ENCODE peak calls at places on chromosomes 2 and 18, in six cellular contexts. One of them, this sample, is unnamed.

GRCh38 chr2:133247613-133248012 is 320.6 kb downstream of the NCKAP5 start:
- DNase-seq in neuronal stem cell: no peak
- DNase-seq in mammary epithelial cell: no peak
- DNase-seq in IMR-90: peak; percentile 29
- DNase-seq in endodermal cell: no peak
- DNase-seq in mesenchymal stem cell: no peak
- DNase-seq in this sample: no peak

GRCh38 chr2:24076849-24077534 is 866 bp upstream of the SF3B6 start:
- DNase-seq in neuronal stem cell: no peak
- DNase-seq in mammary epithelial cell: no peak
- DNase-seq in IMR-90: no peak
- DNase-seq in endodermal cell: no peak
- DNase-seq in mesenchymal stem cell: no peak
- DNase-seq in this sample: peak; percentile 33

GRCh38 chr18:55477537-55478300 is 110.3 kb downstream of the TCF4 start:
- DNase-seq in neuronal stem cell: no peak
- DNase-seq in mammary epithelial cell: peak; percentile 65
- DNase-seq in IMR-90: peak; percentile 52
- DNase-seq in endodermal cell: no peak
- DNase-seq in mesenchymal stem cell: peak; percentile 78
- DNase-seq in this sample: no peak

GRCh38 chr2:20438334-20439192 is 8.3 kb upstream of the RHOB start:
- DNase-seq in neuronal stem cell: no peak
- DNase-seq in mammary epithelial cell: peak; percentile 84
- DNase-seq in IMR-90: peak; percentile 94
- DNase-seq in endodermal cell: no peak
- DNase-seq in mesenchymal stem cell: peak; percentile 96
- DNase-seq in this sample: peak; percentile 92

GRCh38 chr2:74003494-74004211 is 18.9 kb downstream of the TET3 start:
- DNase-seq in neuronal stem cell: no peak
- DNase-seq in mammary epithelial cell: peak; percentile 57
- DNase-seq in IMR-90: peak; percentile 82
- DNase-seq in endodermal cell: peak; percentile 68
- DNase-seq in mesenchymal stem cell: peak; percentile 59
- DNase-seq in this sample: peak; percentile 82

GRCh38 chr2:25314514-25315315 is 27.0 kb downstream of the DNMT3A start:
- DNase-seq in neuronal stem cell: peak; percentile 56
- DNase-seq in mammary epithelial cell: no peak
- DNase-seq in IMR-90: peak; percentile 29
- DNase-seq in endodermal cell: peak; percentile 93
- DNase-seq in mesenchymal stem cell: peak; percentile 35
- DNase-seq in this sample: peak; percentile 9

GRCh38 chr2:240935101-240935876 is 29.2 kb downstream of the CROCC2 start:
- DNase-seq in neuronal stem cell: no peak
- DNase-seq in mammary epithelial cell: no peak
- DNase-seq in IMR-90: no peak
- DNase-seq in endodermal cell: peak; percentile 44
- DNase-seq in mesenchymal stem cell: no peak
- DNase-seq in this sample: no peak

GRCh38 chr18:78939105-78939504 is 40.5 kb upstream of the SALL3 start:
- DNase-seq in neuronal stem cell: no peak
- DNase-seq in mammary epithelial cell: peak; percentile 1
- DNase-seq in IMR-90: no peak
- DNase-seq in endodermal cell: no peak
- DNase-seq in mesenchymal stem cell: no peak
- DNase-seq in this sample: no peak

GRCh38 chr2:101053117-101053516 is 51.0 kb downstream of the RPL31 start:
- DNase-seq in neuronal stem cell: no peak
- DNase-seq in mammary epithelial cell: no peak
- DNase-seq in IMR-90: no peak
- DNase-seq in endodermal cell: no peak
- DNase-seq in mesenchymal stem cell: no peak
- DNase-seq in this sample: no peak

GRCh38 chr2:96325884-96326255 is 753 bp downstream of the ITPRIPL1 start:
- DNase-seq in neuronal stem cell: no peak
- DNase-seq in mammary epithelial cell: no peak
- DNase-seq in IMR-90: no peak
- DNase-seq in endodermal cell: no peak
- DNase-seq in mesenchymal stem cell: no peak
- DNase-seq in this sample: no peak

GRCh38 chr2:43484323-43484930 is 111.4 kb downstream of the THADA start:
- DNase-seq in neuronal stem cell: peak; percentile 74
- DNase-seq in mammary epithelial cell: peak; percentile 50
- DNase-seq in IMR-90: peak; percentile 85
- DNase-seq in endodermal cell: no peak
- DNase-seq in mesenchymal stem cell: peak; percentile 83
- DNase-seq in this sample: peak; percentile 91

GRCh38 chr2:118668431-118669424 is 178.7 kb downstream of the EN1 start:
- DNase-seq in neuronal stem cell: peak; percentile 36
- DNase-seq in mammary epithelial cell: peak; percentile 81
- DNase-seq in IMR-90: peak; percentile 95
- DNase-seq in endodermal cell: peak; percentile 62
- DNase-seq in mesenchymal stem cell: peak; percentile 19
- DNase-seq in this sample: peak; percentile 92

GRCh38 chr2:141968377-141968920 is 162.4 kb downstream of the LRP1B start:
- DNase-seq in neuronal stem cell: no peak
- DNase-seq in mammary epithelial cell: peak; percentile 61
- DNase-seq in IMR-90: no peak
- DNase-seq in endodermal cell: no peak
- DNase-seq in mesenchymal stem cell: peak; percentile 23
- DNase-seq in this sample: peak; percentile 8

GRCh38 chr18:48962857-48963554 is 12.2 kb upstream of the SMAD7 start:
- DNase-seq in neuronal stem cell: no peak
- DNase-seq in mammary epithelial cell: no peak
- DNase-seq in IMR-90: peak; percentile 90
- DNase-seq in endodermal cell: peak; percentile 59
- DNase-seq in mesenchymal stem cell: peak; percentile 69
- DNase-seq in this sample: no peak

GRCh38 chr2:222459983-222460382 is 35.6 kb downstream of the SGPP2 start:
- DNase-seq in neuronal stem cell: no peak
- DNase-seq in mammary epithelial cell: no peak
- DNase-seq in IMR-90: no peak
- DNase-seq in endodermal cell: no peak
- DNase-seq in mesenchymal stem cell: no peak
- DNase-seq in this sample: no peak

GRCh38 chr2:212249451-212249850 is 289.2 kb downstream of the ERBB4 start:
- DNase-seq in neuronal stem cell: no peak
- DNase-seq in mammary epithelial cell: no peak
- DNase-seq in IMR-90: peak; percentile 39
- DNase-seq in endodermal cell: no peak
- DNase-seq in mesenchymal stem cell: peak; percentile 47
- DNase-seq in this sample: peak; percentile 53

GRCh38 chr2:18749912-18750526 is 160.7 kb upstream of the NT5C1B start:
- DNase-seq in neuronal stem cell: peak; percentile 52
- DNase-seq in mammary epithelial cell: peak; percentile 35
- DNase-seq in IMR-90: peak; percentile 66
- DNase-seq in endodermal cell: peak; percentile 73
- DNase-seq in mesenchymal stem cell: peak; percentile 68
- DNase-seq in this sample: peak; percentile 92

GRCh38 chr18:74356959-74357358 is 41.3 kb downstream of the C18orf63 start:
- DNase-seq in neuronal stem cell: no peak
- DNase-seq in mammary epithelial cell: no peak
- DNase-seq in IMR-90: no peak
- DNase-seq in endodermal cell: no peak
- DNase-seq in mesenchymal stem cell: no peak
- DNase-seq in this sample: no peak

GRCh38 chr2:168116448-168116847 is 130.9 kb downstream of the STK39 start:
- DNase-seq in neuronal stem cell: no peak
- DNase-seq in mammary epithelial cell: no peak
- DNase-seq in IMR-90: peak; percentile 13
- DNase-seq in endodermal cell: peak; percentile 77
- DNase-seq in mesenchymal stem cell: peak; percentile 7
- DNase-seq in this sample: peak; percentile 30

GRCh38 chr2:135547311-135547710 is 16.0 kb downstream of the R3HDM1 start:
- DNase-seq in neuronal stem cell: no peak
- DNase-seq in mammary epithelial cell: no peak
- DNase-seq in IMR-90: no peak
- DNase-seq in endodermal cell: no peak
- DNase-seq in mesenchymal stem cell: no peak
- DNase-seq in this sample: no peak

GRCh38 chr2:53632126-53632460 is 135.5 kb upstream of the CHAC2 start:
- DNase-seq in neuronal stem cell: no peak
- DNase-seq in mammary epithelial cell: no peak
- DNase-seq in IMR-90: no peak
- DNase-seq in endodermal cell: no peak
- DNase-seq in mesenchymal stem cell: no peak
- DNase-seq in this sample: no peak

GRCh38 chr18:28767781-28768211 is 590.9 kb upstream of the CDH2 start:
- DNase-seq in neuronal stem cell: no peak
- DNase-seq in mammary epithelial cell: peak; percentile 44
- DNase-seq in IMR-90: peak; percentile 65
- DNase-seq in endodermal cell: no peak
- DNase-seq in mesenchymal stem cell: peak; percentile 72
- DNase-seq in this sample: peak; percentile 83

GRCh38 chr2:177530513-177531039 is 138.0 kb downstream of the AGPS start:
- DNase-seq in neuronal stem cell: no peak
- DNase-seq in mammary epithelial cell: no peak
- DNase-seq in IMR-90: no peak
- DNase-seq in endodermal cell: no peak
- DNase-seq in mesenchymal stem cell: peak; percentile 23
- DNase-seq in this sample: no peak

GRCh38 chr2:158745067-158745865 is 49.9 kb upstream of the DAPL1 start:
- DNase-seq in neuronal stem cell: peak; percentile 63
- DNase-seq in mammary epithelial cell: peak; percentile 51
- DNase-seq in IMR-90: peak; percentile 74
- DNase-seq in endodermal cell: peak; percentile 87
- DNase-seq in mesenchymal stem cell: peak; percentile 68
- DNase-seq in this sample: peak; percentile 77

GRCh38 chr18:46416706-46417638 is 240.0 kb downstream of the LOXHD1 start:
- DNase-seq in neuronal stem cell: no peak
- DNase-seq in mammary epithelial cell: no peak
- DNase-seq in IMR-90: no peak
- DNase-seq in endodermal cell: peak; percentile 76
- DNase-seq in mesenchymal stem cell: no peak
- DNase-seq in this sample: no peak

GRCh38 chr2:16900405-16901025 is 234.9 kb upstream of the CYRIA start:
- DNase-seq in neuronal stem cell: peak; percentile 14
- DNase-seq in mammary epithelial cell: peak; percentile 35
- DNase-seq in IMR-90: no peak
- DNase-seq in endodermal cell: peak; percentile 86
- DNase-seq in mesenchymal stem cell: no peak
- DNase-seq in this sample: no peak

GRCh38 chr2:37454851-37455762 is 110.7 kb downstream of the QPCT start:
- DNase-seq in neuronal stem cell: no peak
- DNase-seq in mammary epithelial cell: no peak
- DNase-seq in IMR-90: no peak
- DNase-seq in endodermal cell: no peak
- DNase-seq in mesenchymal stem cell: no peak
- DNase-seq in this sample: no peak

GRCh38 chr18:45670281-45670962 is 53.6 kb upstream of the SLC14A1 start:
- DNase-seq in neuronal stem cell: no peak
- DNase-seq in mammary epithelial cell: peak; percentile 35
- DNase-seq in IMR-90: peak; percentile 85
- DNase-seq in endodermal cell: peak; percentile 39
- DNase-seq in mesenchymal stem cell: peak; percentile 43
- DNase-seq in this sample: no peak

GRCh38 chr2:219573166-219573565 is 1.1 kb downstream of the INHA start:
- DNase-seq in neuronal stem cell: no peak
- DNase-seq in mammary epithelial cell: no peak
- DNase-seq in IMR-90: no peak
- DNase-seq in endodermal cell: no peak
- DNase-seq in mesenchymal stem cell: no peak
- DNase-seq in this sample: no peak

DNA sequence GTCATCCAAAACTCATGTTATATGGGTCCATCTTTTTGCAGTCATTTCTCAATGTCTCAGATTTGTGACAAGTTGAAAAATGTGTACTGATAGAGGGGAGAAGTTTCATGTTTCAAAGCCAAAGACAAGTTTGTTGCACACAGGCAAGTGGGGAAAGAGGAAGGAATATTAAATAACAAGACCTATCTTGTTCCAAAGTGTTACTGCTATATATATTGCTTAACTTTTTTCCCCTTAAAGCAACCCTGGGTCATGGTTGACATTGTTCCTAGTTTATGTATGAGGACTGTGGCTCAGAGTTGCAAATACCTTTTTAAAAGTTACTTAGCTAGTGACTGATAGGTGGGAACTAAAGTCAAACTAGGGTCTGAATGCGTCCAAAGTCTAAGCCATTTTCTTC is 1.7 kb downstream of the ITGA4 start:
- DNase-seq in neuronal stem cell: no peak
- DNase-seq in mammary epithelial cell: peak; percentile 8
- DNase-seq in IMR-90: no peak
- DNase-seq in endodermal cell: no peak
- DNase-seq in mesenchymal stem cell: no peak
- DNase-seq in this sample: peak; percentile 15
- H3K4me3 ChIP-seq in neuronal stem cell: no peak overlapping the region
- H3K4me3 ChIP-seq in mammary epithelial cell: peak overlapping the region; percentile 70
- H3K4me3 ChIP-seq in IMR-90: no peak overlapping the region
- H3K4me3 ChIP-seq in endodermal cell: no peak overlapping the region
- H3K4me3 ChIP-seq in mesenchymal stem cell: peak overlapping the region; percentile 91
- H3K4me3 ChIP-seq in this sample: peak overlapping the region; percentile 89

GRCh38 chr2:160871096-160871495 is 289.1 kb upstream of the TANK start:
- DNase-seq in neuronal stem cell: no peak
- DNase-seq in mammary epithelial cell: no peak
- DNase-seq in IMR-90: peak; percentile 5
- DNase-seq in endodermal cell: no peak
- DNase-seq in mesenchymal stem cell: peak; percentile 10
- DNase-seq in this sample: peak; percentile 77
- H3K9ac ChIP-seq in neuronal stem cell: no peak overlapping the region
- H3K9ac ChIP-seq in mammary epithelial cell: no peak overlapping the region
- H3K9ac ChIP-seq in IMR-90: no peak overlapping the region
- H3K9ac ChIP-seq in endodermal cell: no peak overlapping the region
- H3K9ac ChIP-seq in mesenchymal stem cell: peak overlapping the region; percentile 78
- H3K9ac ChIP-seq in this sample: peak overlapping the region; percentile 82

GRCh38 chr2:9658972-9659371 is 28.2 kb upstream of the YWHAQ start:
- DNase-seq in neuronal stem cell: no peak
- DNase-seq in mammary epithelial cell: peak; percentile 88
- DNase-seq in IMR-90: peak; percentile 64
- DNase-seq in endodermal cell: no peak
- DNase-seq in mesenchymal stem cell: peak; percentile 90
- DNase-seq in this sample: no peak
- H3K4me1 ChIP-seq in neuronal stem cell: peaks cover 9% of the 10 kb centered on the region
- H3K4me1 ChIP-seq in mammary epithelial cell: peaks cover 43% of the 10 kb centered on the region
- H3K4me1 ChIP-seq in IMR-90: peaks cover 20% of the 10 kb centered on the region
- H3K4me1 ChIP-seq in endodermal cell: no peaks in the 10 kb centered on the region
- H3K4me1 ChIP-seq in mesenchymal stem cell: peaks cover 34% of the 10 kb centered on the region
- H3K4me1 ChIP-seq in this sample: no peaks in the 10 kb centered on the region

DNA sequence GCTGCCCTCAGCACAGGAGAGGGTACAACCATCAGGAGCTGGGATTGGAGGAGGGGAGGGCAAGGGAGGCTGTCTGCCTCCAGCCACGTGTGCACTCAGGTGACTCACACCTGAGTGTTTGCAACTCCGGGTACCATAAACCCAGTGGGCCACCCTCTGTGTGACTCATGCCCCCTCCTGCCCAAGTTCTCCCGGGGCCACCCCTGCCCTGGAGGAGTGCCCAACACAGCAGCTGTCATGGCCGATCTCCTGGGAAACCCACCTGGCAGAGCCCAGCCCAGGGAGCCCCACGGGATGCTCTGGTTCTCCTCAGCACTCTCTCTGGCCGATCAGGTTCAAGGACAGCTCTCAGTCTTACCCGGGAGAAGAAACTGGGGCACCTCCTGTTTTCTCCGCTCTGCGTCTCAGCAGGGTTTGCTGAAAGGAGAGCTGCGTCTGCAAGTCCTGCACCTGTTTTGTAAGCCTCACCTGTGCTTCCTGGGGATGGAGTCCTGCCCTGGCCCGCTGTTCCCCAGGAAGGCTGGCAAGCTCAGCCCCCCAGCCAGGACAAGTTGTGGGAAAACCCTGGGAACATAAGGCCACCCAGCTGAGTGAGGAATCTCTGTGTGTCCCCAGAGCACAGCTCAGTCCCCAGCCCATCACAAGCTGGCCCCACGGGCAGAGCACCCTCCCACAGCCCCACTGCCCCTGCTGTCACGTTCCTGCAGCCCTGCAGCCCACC is 44.0 kb upstream of the UBE2F start:
- DNase-seq in neuronal stem cell: no peak
- DNase-seq in mammary epithelial cell: peak; percentile 72
- DNase-seq in IMR-90: no peak
- DNase-seq in endodermal cell: peak; percentile 55
- DNase-seq in mesenchymal stem cell: no peak
- DNase-seq in this sample: no peak
- H3K4me3 ChIP-seq in neuronal stem cell: no peak overlapping the region
- H3K4me3 ChIP-seq in mammary epithelial cell: no peak overlapping the region
- H3K4me3 ChIP-seq in IMR-90: no peak overlapping the region
- H3K4me3 ChIP-seq in endodermal cell: no peak overlapping the region
- H3K4me3 ChIP-seq in mesenchymal stem cell: peak overlapping the region; percentile 67
- H3K4me3 ChIP-seq in this sample: no peak overlapping the region

This sample was measured in adipocyte.